ENCODE peak calls at places on chromosomes 2 and 18, in nine cellular contexts. One of them, this sample, is unnamed.
A peak's percentile ranks its signal among the peaks of the same experiment; 100 is the strongest.

GRCh38 chr2:190791983-190792575 is 88.5 kb upstream of the GLS start:
- DNase-seq in body of pancreas: no peak
- DNase-seq in psoas muscle: no peak
- DNase-seq in tibial artery: no peak
- DNase-seq in adrenal gland: no peak
- DNase-seq in SK-N-SH: no peak
- DNase-seq in fibroblast of lung: no peak
- DNase-seq in brain microvascular endothelial cell: no peak
- DNase-seq in ovary: no peak
- DNase-seq in this sample: no peak

GRCh38 chr2:150470435-150470834 is 17.0 kb downstream of the RND3 start:
- DNase-seq in body of pancreas: no peak
- DNase-seq in psoas muscle: no peak
- DNase-seq in tibial artery: no peak
- DNase-seq in adrenal gland: no peak
- DNase-seq in SK-N-SH: no peak
- DNase-seq in fibroblast of lung: no peak
- DNase-seq in brain microvascular endothelial cell: no peak
- DNase-seq in ovary: no peak
- DNase-seq in this sample: no peak

GRCh38 chr2:225893151-225893550 is 493.6 kb downstream of the NYAP2 start:
- DNase-seq in body of pancreas: no peak
- DNase-seq in psoas muscle: no peak
- DNase-seq in tibial artery: no peak
- DNase-seq in adrenal gland: no peak
- DNase-seq in SK-N-SH: no peak
- DNase-seq in fibroblast of lung: no peak
- DNase-seq in brain microvascular endothelial cell: no peak
- DNase-seq in ovary: no peak
- DNase-seq in this sample: no peak

GRCh38 chr2:23595601-23596251 is 210.7 kb downstream of the KLHL29 start:
- DNase-seq in body of pancreas: peak; percentile 31
- DNase-seq in psoas muscle: peak; percentile 39
- DNase-seq in tibial artery: peak; percentile 81
- DNase-seq in adrenal gland: peak; percentile 65
- DNase-seq in SK-N-SH: no peak
- DNase-seq in fibroblast of lung: peak; percentile 85
- DNase-seq in brain microvascular endothelial cell: peak; percentile 40
- DNase-seq in ovary: no peak
- DNase-seq in this sample: peak; percentile 38

GRCh38 chr2:184455616-184456015 is 142.7 kb upstream of the ZNF804A start:
- DNase-seq in body of pancreas: no peak
- DNase-seq in psoas muscle: no peak
- DNase-seq in tibial artery: no peak
- DNase-seq in adrenal gland: no peak
- DNase-seq in SK-N-SH: no peak
- DNase-seq in fibroblast of lung: no peak
- DNase-seq in brain microvascular endothelial cell: no peak
- DNase-seq in ovary: no peak
- DNase-seq in this sample: no peak

GRCh38 chr2:239465017-239466001 is 64.5 kb upstream of the HDAC4 start:
- DNase-seq in body of pancreas: peak; percentile 84
- DNase-seq in psoas muscle: peak; percentile 76
- DNase-seq in tibial artery: peak; percentile 91
- DNase-seq in adrenal gland: peak; percentile 86
- DNase-seq in SK-N-SH: no peak
- DNase-seq in fibroblast of lung: peak; percentile 13
- DNase-seq in brain microvascular endothelial cell: no peak
- DNase-seq in ovary: no peak
- DNase-seq in this sample: no peak

GRCh38 chr2:95265182-95265581 is 9.1 kb upstream of the PROM2 start:
- DNase-seq in body of pancreas: no peak
- DNase-seq in psoas muscle: no peak
- DNase-seq in tibial artery: peak; percentile 19
- DNase-seq in adrenal gland: no peak
- DNase-seq in SK-N-SH: no peak
- DNase-seq in fibroblast of lung: no peak
- DNase-seq in brain microvascular endothelial cell: no peak
- DNase-seq in ovary: peak; percentile 3
- DNase-seq in this sample: no peak

GRCh38 chr18:3008546-3008945 is 4.4 kb downstream of the LPIN2 start:
- DNase-seq in body of pancreas: no peak
- DNase-seq in psoas muscle: no peak
- DNase-seq in tibial artery: no peak
- DNase-seq in adrenal gland: no peak
- DNase-seq in SK-N-SH: no peak
- DNase-seq in fibroblast of lung: peak; percentile 86
- DNase-seq in brain microvascular endothelial cell: peak; percentile 64
- DNase-seq in ovary: no peak
- DNase-seq in this sample: no peak

GRCh38 chr2:218130373-218130772 is 4.5 kb downstream of the CXCR2 start:
- DNase-seq in body of pancreas: no peak
- DNase-seq in psoas muscle: no peak
- DNase-seq in tibial artery: no peak
- DNase-seq in adrenal gland: no peak
- DNase-seq in SK-N-SH: no peak
- DNase-seq in fibroblast of lung: no peak
- DNase-seq in brain microvascular endothelial cell: no peak
- DNase-seq in ovary: no peak
- DNase-seq in this sample: no peak

GRCh38 chr18:6222271-6222670 is 192.4 kb downstream of the L3MBTL4 start:
- DNase-seq in body of pancreas: no peak
- DNase-seq in psoas muscle: no peak
- DNase-seq in tibial artery: no peak
- DNase-seq in adrenal gland: no peak
- DNase-seq in SK-N-SH: no peak
- DNase-seq in fibroblast of lung: no peak
- DNase-seq in brain microvascular endothelial cell: no peak
- DNase-seq in ovary: no peak
- DNase-seq in this sample: no peak

GRCh38 chr2:196066794-196067382 is 1.7 kb downstream of the DNAH7 start:
- DNase-seq in body of pancreas: no peak
- DNase-seq in psoas muscle: no peak
- DNase-seq in tibial artery: no peak
- DNase-seq in adrenal gland: no peak
- DNase-seq in SK-N-SH: peak; percentile 47
- DNase-seq in fibroblast of lung: no peak
- DNase-seq in brain microvascular endothelial cell: no peak
- DNase-seq in ovary: no peak
- DNase-seq in this sample: no peak

GRCh38 chr2:113136828-113137775 is 9.7 kb downstream of the IL1RN start:
- DNase-seq in body of pancreas: peak; percentile 60
- DNase-seq in psoas muscle: no peak
- DNase-seq in tibial artery: no peak
- DNase-seq in adrenal gland: no peak
- DNase-seq in SK-N-SH: peak; percentile 48
- DNase-seq in fibroblast of lung: no peak
- DNase-seq in brain microvascular endothelial cell: peak; percentile 41
- DNase-seq in ovary: no peak
- DNase-seq in this sample: no peak

GRCh38 chr18:21167641-21168372 is 56.2 kb upstream of the ROCK1 start:
- DNase-seq in body of pancreas: peak; percentile 85
- DNase-seq in psoas muscle: no peak
- DNase-seq in tibial artery: no peak
- DNase-seq in adrenal gland: no peak
- DNase-seq in SK-N-SH: no peak
- DNase-seq in fibroblast of lung: peak; percentile 11
- DNase-seq in brain microvascular endothelial cell: no peak
- DNase-seq in ovary: no peak
- DNase-seq in this sample: no peak

GRCh38 chr2:197255550-197255949 is 55.0 kb downstream of the ANKRD44 start:
- DNase-seq in body of pancreas: peak; percentile 62
- DNase-seq in psoas muscle: peak; percentile 57
- DNase-seq in tibial artery: peak; percentile 84
- DNase-seq in adrenal gland: peak; percentile 43
- DNase-seq in SK-N-SH: peak; percentile 87
- DNase-seq in fibroblast of lung: peak; percentile 58
- DNase-seq in brain microvascular endothelial cell: peak; percentile 45
- DNase-seq in ovary: no peak
- DNase-seq in this sample: no peak

GRCh38 chr2:103986001-103986400 is 867.9 kb upstream of the POU3F3 start:
- DNase-seq in body of pancreas: no peak
- DNase-seq in psoas muscle: no peak
- DNase-seq in tibial artery: no peak
- DNase-seq in adrenal gland: no peak
- DNase-seq in SK-N-SH: no peak
- DNase-seq in fibroblast of lung: no peak
- DNase-seq in brain microvascular endothelial cell: no peak
- DNase-seq in ovary: no peak
- DNase-seq in this sample: no peak
- H3K4me3 ChIP-seq in body of pancreas: no peak overlapping the region
- H3K4me3 ChIP-seq in psoas muscle: no peak overlapping the region
- H3K4me3 ChIP-seq in tibial artery: no peak overlapping the region
- H3K4me3 ChIP-seq in adrenal gland: no peak overlapping the region
- H3K4me3 ChIP-seq in SK-N-SH: no peak overlapping the region
- H3K4me3 ChIP-seq in fibroblast of lung: no peak overlapping the region
- H3K4me3 ChIP-seq in brain microvascular endothelial cell: no peak overlapping the region
- H3K4me3 ChIP-seq in ovary: no peak overlapping the region
- H3K4me3 ChIP-seq in this sample: no peak overlapping the region

GRCh38 chr2:31138037-31138962 is at the start of gene GALNT14:
- DNase-seq in body of pancreas: peak; percentile 45
- DNase-seq in psoas muscle: peak; percentile 40
- DNase-seq in tibial artery: peak; percentile 68
- DNase-seq in adrenal gland: peak; percentile 48
- DNase-seq in SK-N-SH: peak; percentile 98
- DNase-seq in fibroblast of lung: peak; percentile 27
- DNase-seq in brain microvascular endothelial cell: peak; percentile 16
- DNase-seq in ovary: no peak
- DNase-seq in this sample: no peak
- H3K4me3 ChIP-seq in body of pancreas: peak within 1 kb of the TSS; percentile 19
- H3K4me3 ChIP-seq in psoas muscle: peak within 1 kb of the TSS; percentile 70
- H3K4me3 ChIP-seq in tibial artery: peak within 1 kb of the TSS; percentile 57
- H3K4me3 ChIP-seq in adrenal gland: no peak within 1 kb of the TSS
- H3K4me3 ChIP-seq in SK-N-SH: peak within 1 kb of the TSS; percentile 55
- H3K4me3 ChIP-seq in fibroblast of lung: peak within 1 kb of the TSS; percentile 35
- H3K4me3 ChIP-seq in brain microvascular endothelial cell: peak within 1 kb of the TSS; percentile 55
- H3K4me3 ChIP-seq in ovary: peak within 1 kb of the TSS; percentile 11
- H3K4me3 ChIP-seq in this sample: peak within 1 kb of the TSS; percentile 49

DNA sequence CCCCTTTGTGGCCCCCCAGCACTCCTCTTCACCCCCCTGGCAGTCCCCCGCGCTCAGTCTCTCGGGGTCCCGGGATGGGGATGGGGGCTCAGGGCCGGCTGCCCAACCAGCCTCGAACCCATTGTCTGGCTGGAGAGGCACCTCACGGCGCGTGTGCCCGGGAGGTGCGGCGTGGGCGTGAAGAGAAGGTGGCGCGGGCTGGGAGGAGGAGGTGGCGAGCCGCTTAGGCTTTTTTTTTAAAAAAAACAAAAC is 803 bp downstream of the FMNL2 start:
- DNase-seq in body of pancreas: peak; percentile 4
- DNase-seq in psoas muscle: no peak
- DNase-seq in tibial artery: peak; percentile 68
- DNase-seq in adrenal gland: no peak
- DNase-seq in SK-N-SH: peak; percentile 77
- DNase-seq in fibroblast of lung: no peak
- DNase-seq in brain microvascular endothelial cell: no peak
- DNase-seq in ovary: peak; percentile 29
- DNase-seq in this sample: no peak
- H3K4me3 ChIP-seq in body of pancreas: peak overlapping the region; percentile 84
- H3K4me3 ChIP-seq in psoas muscle: peak overlapping the region; percentile 97
- H3K4me3 ChIP-seq in tibial artery: peak overlapping the region; percentile 98
- H3K4me3 ChIP-seq in adrenal gland: peak overlapping the region; percentile 93
- H3K4me3 ChIP-seq in SK-N-SH: peak overlapping the region; percentile 90
- H3K4me3 ChIP-seq in fibroblast of lung: peak overlapping the region; percentile 83
- H3K4me3 ChIP-seq in brain microvascular endothelial cell: peak overlapping the region; percentile 68
- H3K4me3 ChIP-seq in ovary: peak overlapping the region; percentile 89
- H3K4me3 ChIP-seq in this sample: peak overlapping the region; percentile 84

GRCh38 chr2:18046558-18046957 is 168.1 kb downstream of the KCNS3 start:
- DNase-seq in body of pancreas: peak; percentile 9
- DNase-seq in psoas muscle: no peak
- DNase-seq in tibial artery: no peak
- DNase-seq in adrenal gland: no peak
- DNase-seq in SK-N-SH: no peak
- DNase-seq in fibroblast of lung: peak; percentile 89
- DNase-seq in brain microvascular endothelial cell: peak; percentile 17
- DNase-seq in ovary: no peak
- DNase-seq in this sample: peak; percentile 21
- H3K4me3 ChIP-seq in body of pancreas: no peak overlapping the region
- H3K4me3 ChIP-seq in psoas muscle: no peak overlapping the region
- H3K4me3 ChIP-seq in tibial artery: no peak overlapping the region
- H3K4me3 ChIP-seq in adrenal gland: no peak overlapping the region
- H3K4me3 ChIP-seq in SK-N-SH: no peak overlapping the region
- H3K4me3 ChIP-seq in fibroblast of lung: no peak overlapping the region
- H3K4me3 ChIP-seq in brain microvascular endothelial cell: no peak overlapping the region
- H3K4me3 ChIP-seq in ovary: no peak overlapping the region
- H3K4me3 ChIP-seq in this sample: no peak overlapping the region

GRCh38 chr2:153106802-153107477 is 371.6 kb downstream of the RPRM start:
- DNase-seq in body of pancreas: no peak
- DNase-seq in psoas muscle: no peak
- DNase-seq in tibial artery: no peak
- DNase-seq in adrenal gland: no peak
- DNase-seq in SK-N-SH: no peak
- DNase-seq in fibroblast of lung: no peak
- DNase-seq in brain microvascular endothelial cell: no peak
- DNase-seq in ovary: no peak
- DNase-seq in this sample: no peak
- H3K4me3 ChIP-seq in body of pancreas: no peak overlapping the region
- H3K4me3 ChIP-seq in psoas muscle: no peak overlapping the region
- H3K4me3 ChIP-seq in tibial artery: no peak overlapping the region
- H3K4me3 ChIP-seq in adrenal gland: no peak overlapping the region
- H3K4me3 ChIP-seq in SK-N-SH: peak overlapping the region; percentile 28
- H3K4me3 ChIP-seq in fibroblast of lung: no peak overlapping the region
- H3K4me3 ChIP-seq in brain microvascular endothelial cell: no peak overlapping the region
- H3K4me3 ChIP-seq in ovary: no peak overlapping the region
- H3K4me3 ChIP-seq in this sample: no peak overlapping the region

GRCh38 chr18:45774065-45774521 is 50.1 kb downstream of the SLC14A1 start:
- DNase-seq in body of pancreas: no peak
- DNase-seq in psoas muscle: no peak
- DNase-seq in tibial artery: no peak
- DNase-seq in adrenal gland: no peak
- DNase-seq in SK-N-SH: no peak
- DNase-seq in fibroblast of lung: peak; percentile 72
- DNase-seq in brain microvascular endothelial cell: peak; percentile 61
- DNase-seq in ovary: no peak
- DNase-seq in this sample: no peak

GRCh38 chr18:45777393-45777792 is 48.1 kb upstream of the SIGLEC15 start:
- DNase-seq in body of pancreas: no peak
- DNase-seq in psoas muscle: no peak
- DNase-seq in tibial artery: no peak
- DNase-seq in adrenal gland: no peak
- DNase-seq in SK-N-SH: no peak
- DNase-seq in fibroblast of lung: peak; percentile 96
- DNase-seq in brain microvascular endothelial cell: peak; percentile 91
- DNase-seq in ovary: no peak
- DNase-seq in this sample: peak; percentile 77

GRCh38 chr18:45772081-45772480 is 48.1 kb downstream of the SLC14A1 start:
- DNase-seq in body of pancreas: no peak
- DNase-seq in psoas muscle: no peak
- DNase-seq in tibial artery: no peak
- DNase-seq in adrenal gland: no peak
- DNase-seq in SK-N-SH: no peak
- DNase-seq in fibroblast of lung: no peak
- DNase-seq in brain microvascular endothelial cell: peak; percentile 16
- DNase-seq in ovary: no peak
- DNase-seq in this sample: no peak

GRCh38 chr18:45775726-45776125 is 49.7 kb upstream of the SIGLEC15 start:
- DNase-seq in body of pancreas: no peak
- DNase-seq in psoas muscle: no peak
- DNase-seq in tibial artery: no peak
- DNase-seq in adrenal gland: no peak
- DNase-seq in SK-N-SH: peak; percentile 18
- DNase-seq in fibroblast of lung: no peak
- DNase-seq in brain microvascular endothelial cell: no peak
- DNase-seq in ovary: no peak
- DNase-seq in this sample: no peak

GRCh38 chr18:45775241-45775676 is 50.2 kb upstream of the SIGLEC15 start:
- DNase-seq in body of pancreas: peak; percentile 77
- DNase-seq in psoas muscle: peak; percentile 76
- DNase-seq in tibial artery: peak; percentile 85
- DNase-seq in adrenal gland: peak; percentile 54
- DNase-seq in SK-N-SH: peak; percentile 55
- DNase-seq in fibroblast of lung: peak; percentile 83
- DNase-seq in brain microvascular endothelial cell: peak; percentile 45
- DNase-seq in ovary: peak; percentile 57
- DNase-seq in this sample: peak; percentile 51
- H3K4me3 ChIP-seq in body of pancreas: peak overlapping the region; percentile 18
- H3K4me3 ChIP-seq in psoas muscle: peak overlapping the region; percentile 70
- H3K4me3 ChIP-seq in tibial artery: peak overlapping the region; percentile 76
- H3K4me3 ChIP-seq in adrenal gland: no peak overlapping the region
- H3K4me3 ChIP-seq in SK-N-SH: peak overlapping the region; percentile 39
- H3K4me3 ChIP-seq in fibroblast of lung: peak overlapping the region; percentile 22
- H3K4me3 ChIP-seq in brain microvascular endothelial cell: peak overlapping the region; percentile 58
- H3K4me3 ChIP-seq in ovary: peak overlapping the region; percentile 47
- H3K4me3 ChIP-seq in this sample: peak overlapping the region; percentile 54